ENCODE peak calls at places on chromosomes 12 and 14, in nine cellular contexts. One of them, this sample, is unnamed.

GRCh38 chr12:42422785-42423184 is 96.8 kb downstream of the PPHLN1 start:
- DNase-seq in glutamatergic neuron: no peak
- DNase-seq in left ventricle myocardium superior: no peak
- DNase-seq in NCI-H2029: no peak
- DNase-seq in OCI-LY7: no peak
- DNase-seq in amygdala: no peak
- DNase-seq in cardiac fibroblast: no peak
- DNase-seq in CD8-positive, alpha-beta memory T cell: no peak
- DNase-seq in progenitor cell of endocrine pancreas: no peak
- DNase-seq in this sample: no peak

GRCh38 chr12:131808744-131809371 is 19.3 kb upstream of the MMP17 start:
- DNase-seq in NCI-H2029: no peak
- DNase-seq in OCI-LY7: peak; percentile 47
- DNase-seq in glutamatergic neuron: no peak
- DNase-seq in left ventricle myocardium superior: peak; percentile 66
- DNase-seq in amygdala: no peak
- DNase-seq in CD8-positive, alpha-beta memory T cell: no peak
- DNase-seq in progenitor cell of endocrine pancreas: no peak
- DNase-seq in cardiac fibroblast: peak; percentile 43
- DNase-seq in this sample: no peak

GRCh38 chr14:34058510-34058909 is 107.6 kb upstream of the EGLN3 start:
- DNase-seq in glutamatergic neuron: no peak
- DNase-seq in cardiac fibroblast: no peak
- DNase-seq in progenitor cell of endocrine pancreas: no peak
- DNase-seq in CD8-positive, alpha-beta memory T cell: no peak
- DNase-seq in NCI-H2029: no peak
- DNase-seq in OCI-LY7: no peak
- DNase-seq in left ventricle myocardium superior: no peak
- DNase-seq in amygdala: no peak
- DNase-seq in this sample: no peak

GRCh38 chr12:6950401-6950801 is 755 bp upstream of the PTPN6 start:
- DNase-seq in progenitor cell of endocrine pancreas: no peak
- DNase-seq in amygdala: no peak
- DNase-seq in NCI-H2029: no peak
- DNase-seq in CD8-positive, alpha-beta memory T cell: no peak
- DNase-seq in cardiac fibroblast: no peak
- DNase-seq in glutamatergic neuron: no peak
- DNase-seq in left ventricle myocardium superior: peak; percentile 20
- DNase-seq in OCI-LY7: peak; percentile 67
- DNase-seq in this sample: no peak

GRCh38 chr14:68937790-68938514 is 41.1 kb downstream of the ACTN1 start:
- DNase-seq in left ventricle myocardium superior: peak; percentile 72
- DNase-seq in progenitor cell of endocrine pancreas: no peak
- DNase-seq in OCI-LY7: no peak
- DNase-seq in NCI-H2029: no peak
- DNase-seq in glutamatergic neuron: no peak
- DNase-seq in CD8-positive, alpha-beta memory T cell: no peak
- DNase-seq in cardiac fibroblast: peak; percentile 62
- DNase-seq in amygdala: no peak
- DNase-seq in this sample: peak; percentile 59

GRCh38 chr12:44428825-44429224 is 447.3 kb downstream of the NELL2 start:
- DNase-seq in left ventricle myocardium superior: no peak
- DNase-seq in OCI-LY7: no peak
- DNase-seq in NCI-H2029: no peak
- DNase-seq in amygdala: no peak
- DNase-seq in progenitor cell of endocrine pancreas: no peak
- DNase-seq in glutamatergic neuron: no peak
- DNase-seq in CD8-positive, alpha-beta memory T cell: no peak
- DNase-seq in cardiac fibroblast: no peak
- DNase-seq in this sample: no peak

GRCh38 chr12:66149702-66150398 is 19.3 kb upstream of the LLPH start:
- DNase-seq in amygdala: no peak
- DNase-seq in OCI-LY7: no peak
- DNase-seq in glutamatergic neuron: no peak
- DNase-seq in left ventricle myocardium superior: peak; percentile 29
- DNase-seq in NCI-H2029: peak; percentile 3
- DNase-seq in CD8-positive, alpha-beta memory T cell: no peak
- DNase-seq in progenitor cell of endocrine pancreas: no peak
- DNase-seq in cardiac fibroblast: peak; percentile 27
- DNase-seq in this sample: no peak

GRCh38 chr12:115094163-115094816 is 410.3 kb upstream of the TBX3 start:
- DNase-seq in OCI-LY7: no peak
- DNase-seq in glutamatergic neuron: no peak
- DNase-seq in cardiac fibroblast: no peak
- DNase-seq in CD8-positive, alpha-beta memory T cell: no peak
- DNase-seq in amygdala: no peak
- DNase-seq in NCI-H2029: no peak
- DNase-seq in progenitor cell of endocrine pancreas: no peak
- DNase-seq in left ventricle myocardium superior: no peak
- DNase-seq in this sample: no peak

GRCh38 chr14:75119056-75119455 is 7.8 kb downstream of the NEK9 start:
- DNase-seq in left ventricle myocardium superior: no peak
- DNase-seq in NCI-H2029: no peak
- DNase-seq in amygdala: no peak
- DNase-seq in cardiac fibroblast: peak; percentile 26
- DNase-seq in glutamatergic neuron: no peak
- DNase-seq in progenitor cell of endocrine pancreas: no peak
- DNase-seq in CD8-positive, alpha-beta memory T cell: no peak
- DNase-seq in OCI-LY7: no peak
- DNase-seq in this sample: no peak

GRCh38 chr12:12784116-12784515 is 1.3 kb upstream of the APOLD1 start:
- DNase-seq in amygdala: no peak
- DNase-seq in glutamatergic neuron: no peak
- DNase-seq in CD8-positive, alpha-beta memory T cell: no peak
- DNase-seq in OCI-LY7: no peak
- DNase-seq in NCI-H2029: no peak
- DNase-seq in left ventricle myocardium superior: no peak
- DNase-seq in cardiac fibroblast: no peak
- DNase-seq in progenitor cell of endocrine pancreas: no peak
- DNase-seq in this sample: no peak

GRCh38 chr12:23495472-23495871 is 454.0 kb downstream of the SOX5 start:
- DNase-seq in cardiac fibroblast: no peak
- DNase-seq in OCI-LY7: no peak
- DNase-seq in progenitor cell of endocrine pancreas: no peak
- DNase-seq in CD8-positive, alpha-beta memory T cell: no peak
- DNase-seq in glutamatergic neuron: no peak
- DNase-seq in NCI-H2029: no peak
- DNase-seq in amygdala: no peak
- DNase-seq in left ventricle myocardium superior: no peak
- DNase-seq in this sample: no peak

GRCh38 chr12:2057041-2057792 is 4.4 kb downstream of the CACNA1C start:
- DNase-seq in OCI-LY7: peak; percentile 78
- DNase-seq in CD8-positive, alpha-beta memory T cell: peak; percentile 10
- DNase-seq in progenitor cell of endocrine pancreas: peak; percentile 90
- DNase-seq in left ventricle myocardium superior: peak; percentile 75
- DNase-seq in amygdala: peak; percentile 45
- DNase-seq in NCI-H2029: peak; percentile 36
- DNase-seq in cardiac fibroblast: peak; percentile 70
- DNase-seq in glutamatergic neuron: peak; percentile 95
- DNase-seq in this sample: no peak

GRCh38 chr14:63470877-63471565 is 72.2 kb downstream of the PPP2R5E start:
- DNase-seq in OCI-LY7: no peak
- DNase-seq in NCI-H2029: no peak
- DNase-seq in amygdala: no peak
- DNase-seq in CD8-positive, alpha-beta memory T cell: no peak
- DNase-seq in progenitor cell of endocrine pancreas: no peak
- DNase-seq in left ventricle myocardium superior: no peak
- DNase-seq in cardiac fibroblast: peak; percentile 65
- DNase-seq in glutamatergic neuron: no peak
- DNase-seq in this sample: no peak

GRCh38 chr14:103543140-103543539 is 14.1 kb downstream of the TRMT61A start:
- DNase-seq in amygdala: no peak
- DNase-seq in CD8-positive, alpha-beta memory T cell: no peak
- DNase-seq in glutamatergic neuron: no peak
- DNase-seq in cardiac fibroblast: no peak
- DNase-seq in progenitor cell of endocrine pancreas: no peak
- DNase-seq in NCI-H2029: no peak
- DNase-seq in OCI-LY7: no peak
- DNase-seq in left ventricle myocardium superior: peak; percentile 34
- DNase-seq in this sample: no peak

This sample was measured in breast epithelium.